ENCODE peak calls at places on chromosome 15, in five cellular contexts. One of them, this sample, is unnamed. For H3K36me3, the result is how much of the 10 kb centered on the place peaks cover.

GRCh38 chr15:82567661-82568060 is 27.4 kb upstream of the RPS17 start:
- DNase-seq in GM23248: no peak
- DNase-seq in CD8-positive, alpha-beta memory T cell: no peak
- DNase-seq in psoas muscle: no peak
- DNase-seq in gastrocnemius medialis: no peak
- DNase-seq in this sample: no peak

GRCh38 chr15:39391230-39391629 is 189.6 kb upstream of the THBS1 start:
- DNase-seq in GM23248: peak
- DNase-seq in CD8-positive, alpha-beta memory T cell: no peak
- DNase-seq in psoas muscle: no peak
- DNase-seq in gastrocnemius medialis: peak
- DNase-seq in this sample: no peak

GRCh38 chr15:72285927-72286516 is 13.7 kb upstream of the PARP6 start:
- DNase-seq in GM23248: peak
- DNase-seq in CD8-positive, alpha-beta memory T cell: peak
- DNase-seq in psoas muscle: peak
- DNase-seq in gastrocnemius medialis: peak
- DNase-seq in this sample: no peak

GRCh38 chr15:69439623-69440022 is 13.0 kb upstream of the RPLP1 start:
- DNase-seq in GM23248: no peak
- DNase-seq in CD8-positive, alpha-beta memory T cell: no peak
- DNase-seq in psoas muscle: no peak
- DNase-seq in gastrocnemius medialis: no peak
- DNase-seq in this sample: no peak

GRCh38 chr15:25810631-25811077 is 52.5 kb downstream of the ATP10A start:
- DNase-seq in GM23248: no peak
- DNase-seq in CD8-positive, alpha-beta memory T cell: no peak
- DNase-seq in psoas muscle: no peak
- DNase-seq in gastrocnemius medialis: no peak
- DNase-seq in this sample: no peak

GRCh38 chr15:93179072-93179471 is 90.1 kb upstream of the RGMA start:
- DNase-seq in GM23248: peak
- DNase-seq in CD8-positive, alpha-beta memory T cell: no peak
- DNase-seq in psoas muscle: peak
- DNase-seq in gastrocnemius medialis: peak
- DNase-seq in this sample: no peak

GRCh38 chr15:74040115-74040850 is 42.1 kb downstream of the GOLGA6A start:
- DNase-seq in GM23248: peak
- DNase-seq in CD8-positive, alpha-beta memory T cell: no peak
- DNase-seq in psoas muscle: peak
- DNase-seq in gastrocnemius medialis: peak
- DNase-seq in this sample: no peak

GRCh38 chr15:72319985-72320671 is at the start of gene CELF6:
- DNase-seq in GM23248: peak
- DNase-seq in CD8-positive, alpha-beta memory T cell: peak
- DNase-seq in psoas muscle: peak
- DNase-seq in gastrocnemius medialis: peak
- DNase-seq in this sample: peak

GRCh38 chr15:100544290-100544945 is 15.7 kb upstream of the CERS3 start:
- DNase-seq in GM23248: no peak
- DNase-seq in CD8-positive, alpha-beta memory T cell: no peak
- DNase-seq in psoas muscle: no peak
- DNase-seq in gastrocnemius medialis: no peak
- DNase-seq in this sample: no peak

GRCh38 chr15:47794266-47794914 is 77.1 kb downstream of the SEMA6D start:
- DNase-seq in GM23248: peak
- DNase-seq in CD8-positive, alpha-beta memory T cell: no peak
- DNase-seq in psoas muscle: no peak
- DNase-seq in gastrocnemius medialis: no peak
- DNase-seq in this sample: no peak

GRCh38 chr15:68619303-68619698 is 40.5 kb downstream of the CORO2B start:
- DNase-seq in GM23248: no peak
- DNase-seq in CD8-positive, alpha-beta memory T cell: no peak
- DNase-seq in psoas muscle: no peak
- DNase-seq in gastrocnemius medialis: no peak
- DNase-seq in this sample: no peak

GRCh38 chr15:42157981-42158765 is 1.7 kb upstream of the PLA2G4F start:
- DNase-seq in GM23248: peak
- DNase-seq in CD8-positive, alpha-beta memory T cell: no peak
- DNase-seq in psoas muscle: no peak
- DNase-seq in gastrocnemius medialis: peak
- DNase-seq in this sample: no peak

GRCh38 chr15:96254168-96254567 is 76.3 kb upstream of the NR2F2 start:
- DNase-seq in GM23248: no peak
- DNase-seq in CD8-positive, alpha-beta memory T cell: no peak
- DNase-seq in psoas muscle: no peak
- DNase-seq in gastrocnemius medialis: no peak
- DNase-seq in this sample: no peak

GRCh38 chr15:78264304-78265136 is at the start of gene DNAJA4:
- DNase-seq in GM23248: peak
- DNase-seq in CD8-positive, alpha-beta memory T cell: peak
- DNase-seq in psoas muscle: peak
- DNase-seq in gastrocnemius medialis: peak
- DNase-seq in this sample: no peak

GRCh38 chr15:40930430-40931299 is 1.5 kb downstream of the DLL4 start:
- DNase-seq in GM23248: peak
- DNase-seq in CD8-positive, alpha-beta memory T cell: no peak
- DNase-seq in psoas muscle: peak
- DNase-seq in gastrocnemius medialis: no peak
- DNase-seq in this sample: no peak

GRCh38 chr15:71707230-71708051 is 102.9 kb upstream of the NR2E3 start:
- DNase-seq in GM23248: peak
- DNase-seq in CD8-positive, alpha-beta memory T cell: no peak
- DNase-seq in psoas muscle: no peak
- DNase-seq in gastrocnemius medialis: no peak
- DNase-seq in this sample: no peak

GRCh38 chr15:34691024-34691423 is 63.8 kb downstream of the GJD2 start:
- DNase-seq in GM23248: peak
- DNase-seq in CD8-positive, alpha-beta memory T cell: no peak
- DNase-seq in psoas muscle: no peak
- DNase-seq in gastrocnemius medialis: no peak
- DNase-seq in this sample: no peak

DNA sequence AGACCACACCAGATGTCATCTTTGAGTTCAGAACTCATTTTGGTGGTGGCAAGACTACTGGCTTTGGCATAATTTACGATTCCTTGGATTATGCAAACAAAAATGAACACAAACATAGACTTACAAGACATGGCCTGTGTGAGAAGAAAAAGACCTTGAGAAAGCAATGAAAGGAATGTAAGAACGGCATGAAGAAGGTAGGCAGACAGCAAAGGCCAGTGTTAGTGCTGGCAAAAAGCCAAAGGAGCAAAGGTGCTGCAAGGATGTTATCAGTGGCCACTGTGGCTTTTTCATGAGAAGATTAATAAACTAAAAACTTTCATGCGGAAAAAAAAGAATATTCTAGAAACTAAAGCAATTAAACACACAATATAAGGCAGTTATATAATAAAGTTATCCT is 21.9 kb downstream of the AAGAB start:
- DNase-seq in GM23248: no peak
- DNase-seq in CD8-positive, alpha-beta memory T cell: no peak
- DNase-seq in psoas muscle: no peak
- DNase-seq in gastrocnemius medialis: no peak
- DNase-seq in this sample: no peak
- H3K36me3 ChIP-seq in GM23248: under half
- H3K36me3 ChIP-seq in CD8-positive, alpha-beta memory T cell: under half
- H3K36me3 ChIP-seq in psoas muscle: half or more
- H3K36me3 ChIP-seq in gastrocnemius medialis: under half
- H3K36me3 ChIP-seq in this sample: under half

GRCh38 chr15:85329561-85330421 is 50.6 kb upstream of the AKAP13 start:
- DNase-seq in GM23248: peak
- DNase-seq in CD8-positive, alpha-beta memory T cell: no peak
- DNase-seq in psoas muscle: no peak
- DNase-seq in gastrocnemius medialis: no peak
- DNase-seq in this sample: no peak
- H3K4me3 ChIP-seq in GM23248: peak
- H3K4me3 ChIP-seq in CD8-positive, alpha-beta memory T cell: peak
- H3K4me3 ChIP-seq in psoas muscle: peak
- H3K4me3 ChIP-seq in gastrocnemius medialis: peak
- H3K4me3 ChIP-seq in this sample: peak

GRCh38 chr15:88139936-88140335 is 116.6 kb downstream of the NTRK3 start:
- DNase-seq in GM23248: no peak
- DNase-seq in CD8-positive, alpha-beta memory T cell: no peak
- DNase-seq in psoas muscle: no peak
- DNase-seq in gastrocnemius medialis: no peak
- DNase-seq in this sample: no peak
- H3K36me3 ChIP-seq in GM23248: under half
- H3K36me3 ChIP-seq in CD8-positive, alpha-beta memory T cell: under half
- H3K36me3 ChIP-seq in psoas muscle: under half
- H3K36me3 ChIP-seq in gastrocnemius medialis: under half
- H3K36me3 ChIP-seq in this sample: under half

DNA sequence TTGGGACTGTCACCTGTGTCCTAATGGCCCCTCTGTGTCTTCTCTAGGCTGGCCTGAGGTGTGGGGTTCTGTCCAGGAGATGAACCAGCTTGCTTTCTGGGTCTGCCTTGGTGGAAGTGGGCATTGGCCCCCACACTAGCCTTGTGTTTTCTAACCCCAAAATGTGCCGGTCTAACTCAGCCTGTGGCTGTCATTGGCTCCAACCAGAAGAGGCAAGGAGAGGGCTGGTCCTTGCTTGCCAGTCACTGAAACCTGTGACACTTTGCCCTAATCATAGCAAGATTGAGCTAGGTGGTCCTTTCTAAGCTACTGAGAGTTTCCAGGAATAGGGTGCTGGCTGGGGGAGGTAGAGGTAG is 2.2 kb downstream of the C15orf39 start:
- DNase-seq in GM23248: no peak
- DNase-seq in CD8-positive, alpha-beta memory T cell: no peak
- DNase-seq in psoas muscle: no peak
- DNase-seq in gastrocnemius medialis: no peak
- DNase-seq in this sample: no peak
- H3K4me3 ChIP-seq in GM23248: peak
- H3K4me3 ChIP-seq in CD8-positive, alpha-beta memory T cell: peak
- H3K4me3 ChIP-seq in psoas muscle: peak
- H3K4me3 ChIP-seq in gastrocnemius medialis: peak
- H3K4me3 ChIP-seq in this sample: peak